ENCODE peak calls at places on chromosomes 3 and 15, in seven cellular contexts. A is activated CD4-positive, alpha-beta T cell treated with anti-CD3 and anti-CD28 coated beads for 48 hours; M is smooth muscle cell of the brain vasculature; T is astrocyte; G is brain microvascular endothelial cell; D is stimulated activated naive CD8-positive, alpha-beta T cell treated with anti-CD3 and anti-CD28 coated beads, Interleukin-15, Interleukin-2, amounts not matched to agents 100 U/mL and 50 U/mL, for 24 hours; U is C1 segment of cervical spinal cord. P is an unnamed sample.

GRCh38 chr3:127131625-127132170 is 61.2 kb upstream of the PRR23E start:
- DNase-seq in A (no peak), M (no peak), T (no peak), G (no peak), D (no peak), U (no peak), P (no peak)

GRCh38 chr3:129344540-129345220 is 66.0 kb downstream of the HMCES start:
- DNase-seq in A (no peak), M (no peak), T (no peak), G (no peak), D (no peak), U (no peak), P (no peak)

GRCh38 chr3:170225166-170225565 is 2.9 kb downstream of the PRKCI start:
- DNase-seq in A (no peak), M (no peak), T (no peak), G (no peak), D (no peak), U (no peak), P (no peak)

GRCh38 chr3:146117406-146118285 is 43.3 kb downstream of the PLOD2 start:
- DNase-seq in A (no peak), M (no peak), T (peak; percentile 87), G (peak; percentile 48), D (no peak), U (no peak), P (no peak)

GRCh38 chr15:69719527-69719926 is 266.9 kb downstream of the RPLP1 start:
- DNase-seq in A (peak; percentile 71), M (no peak), T (peak; percentile 34), G (no peak), D (peak; percentile 67), U (no peak), P (peak; percentile 39)

GRCh38 chr3:104604326-104605010 is 762.2 kb upstream of the ALCAM start:
- DNase-seq in A (no peak), M (no peak), T (peak; percentile 17), G (peak; percentile 12), D (no peak), U (no peak), P (peak; percentile 9)

GRCh38 chr3:171251842-171252241 is 208.4 kb downstream of the TNIK start:
- DNase-seq in A (no peak), M (no peak), T (no peak), G (no peak), D (no peak), U (no peak), P (no peak)

GRCh38 chr3:36591959-36592358 is 172.4 kb downstream of the DCLK3 start:
- DNase-seq in A (no peak), M (no peak), T (no peak), G (peak; percentile 28), D (no peak), U (no peak), P (no peak)

GRCh38 chr3:148911597-148911996 is 46.5 kb downstream of the CPA3 start:
- DNase-seq in A (no peak), M (no peak), T (no peak), G (no peak), D (no peak), U (no peak), P (no peak)

GRCh38 chr3:9007213-9007612 is 43.9 kb upstream of the RAD18 start:
- DNase-seq in A (no peak), M (no peak), T (no peak), G (no peak), D (no peak), U (no peak), P (no peak)

GRCh38 chr15:92113832-92114231 is 260.3 kb downstream of the SLCO3A1 start:
- DNase-seq in A (no peak), M (no peak), T (no peak), G (no peak), D (no peak), U (no peak), P (no peak)

GRCh38 chr15:95715919-95716318 is 614.6 kb upstream of the NR2F2 start:
- DNase-seq in A (no peak), M (no peak), T (peak; percentile 13), G (no peak), D (no peak), U (no peak), P (no peak)

GRCh38 chr3:61414456-61414855 is 146.9 kb upstream of the PTPRG start:
- DNase-seq in A (no peak), M (no peak), T (no peak), G (no peak), D (no peak), U (no peak), P (no peak)

GRCh38 chr3:104628185-104628789 is 738.4 kb upstream of the ALCAM start:
- DNase-seq in A (no peak), M (no peak), T (peak; percentile 55), G (peak; percentile 57), D (no peak), U (no peak), P (peak; percentile 17)

GRCh38 chr15:33022629-33023028 is 171.9 kb downstream of the FMN1 start:
- DNase-seq in A (no peak), M (no peak), T (peak; percentile 54), G (peak; percentile 59), D (no peak), U (no peak), P (peak; percentile 45)

GRCh38 chr3:38960953-38961622 is 90.7 kb downstream of the SCN11A start:
- DNase-seq in A (peak; percentile 42), M (peak; percentile 6), T (peak; percentile 18), G (peak; percentile 42), D (peak; percentile 38), U (no peak), P (peak; percentile 63)

GRCh38 chr3:105868450-105868744 is 415 bp downstream of the CBLB start:
- DNase-seq in A (peak; percentile 39), M (no peak), T (peak; percentile 40), G (peak; percentile 42), D (peak; percentile 46), U (no peak), P (peak; percentile 67)

GRCh38 chr3:150635526-150635925 is 32.4 kb downstream of the SELENOT start:
- DNase-seq in A (no peak), M (no peak), T (no peak), G (no peak), D (no peak), U (no peak), P (no peak)

GRCh38 chr3:136070953-136071949 is 105.7 kb downstream of the PPP2R3A start:
- DNase-seq in A (no peak), M (no peak), T (peak; percentile 32), G (peak; percentile 18), D (no peak), U (no peak), P (no peak)